ENCODE peak calls at places on chromosome 4, in eight cellular contexts. Z is stimulated activated CD4-positive, alpha-beta T cell treated with anti-CD3 and anti-CD28 coated beads, Interleukin-15, amount 100 ng/mL, for 1 hour; X is nucleus accumbens; P is ecto neural progenitor cell; G is lower lobe of right lung; Y is activated T-cell treated with anti-CD3 and anti-CD28 coated beads for 1 hour; J is tibial nerve; E is MCF 10A. M is an unnamed sample.

GRCh38 chr4:176065365-176066249 is at the start of gene WDR17:
- DNase-seq in Z (peak), J (peak), Y (peak), G (peak), E (peak), P (peak), X (peak), M (peak)

GRCh38 chr4:57661707-57662106 is 551.5 kb upstream of the IGFBP7 start:
- DNase-seq in E (no peak), G (no peak), Z (no peak), X (no peak), J (no peak), Y (no peak), P (no peak), M (no peak)

GRCh38 chr4:68148795-68149685 is 19.4 kb upstream of the TMPRSS11F start:
- DNase-seq in P (no peak), X (no peak), Y (no peak), Z (no peak), E (no peak), G (no peak), J (no peak), M (no peak)

GRCh38 chr4:169272265-169272886 is 1.6 kb upstream of the SH3RF1 start:
- DNase-seq in G (no peak), J (no peak), X (no peak), E (no peak), Y (no peak), P (no peak), Z (no peak), M (no peak)

GRCh38 chr4:41142946-41143720 is 71.2 kb downstream of the APBB2 start:
- DNase-seq in P (no peak), Z (no peak), J (peak), E (peak), Y (no peak), G (no peak), X (no peak), M (peak)

GRCh38 chr4:123889376-123889945 is 492.9 kb downstream of the SPRY1 start:
- DNase-seq in Y (no peak), G (no peak), J (no peak), E (no peak), P (no peak), X (no peak), Z (no peak), M (no peak)

GRCh38 chr4:76882630-76883029 is 15.3 kb downstream of the SOWAHB start:
- DNase-seq in Z (no peak), Y (no peak), J (no peak), P (no peak), G (no peak), E (no peak), X (no peak), M (no peak)

GRCh38 chr4:143411527-143412480 is 75.1 kb downstream of the GAB1 start:
- DNase-seq in P (no peak), Y (no peak), X (peak), Z (no peak), G (no peak), E (peak), J (no peak), M (no peak)

GRCh38 chr4:11497972-11498371 is 69.3 kb upstream of the HS3ST1 start:
- DNase-seq in G (no peak), Y (no peak), P (no peak), Z (no peak), E (no peak), X (no peak), J (no peak), M (no peak)

GRCh38 chr4:78242071-78242470 is 184.9 kb downstream of the FRAS1 start:
- DNase-seq in E (no peak), P (no peak), G (no peak), J (no peak), Y (no peak), X (no peak), Z (no peak), M (no peak)

GRCh38 chr4:82005153-82005552 is 368.6 kb downstream of the HNRNPD start:
- DNase-seq in E (no peak), G (no peak), Z (no peak), Y (no peak), P (no peak), J (no peak), X (no peak), M (no peak)

GRCh38 chr4:19262467-19262866 is 989.2 kb upstream of the SLIT2 start:
- DNase-seq in G (no peak), Y (no peak), X (no peak), P (no peak), Z (no peak), J (no peak), E (no peak), M (no peak)

GRCh38 chr4:176238157-176238608 is 30.8 kb downstream of the ASB5 start:
- DNase-seq in J (no peak), X (no peak), G (no peak), P (no peak), E (peak), Y (no peak), Z (no peak), M (no peak)

GRCh38 chr4:125235971-125236370 is 78.8 kb upstream of the FAT4 start:
- DNase-seq in J (no peak), G (no peak), Y (no peak), Z (no peak), E (no peak), X (no peak), P (no peak), M (no peak)

GRCh38 chr4:165360041-165360782 is 18.6 kb upstream of the CPE start:
- DNase-seq in Y (no peak), E (no peak), J (no peak), G (no peak), Z (no peak), X (no peak), P (no peak), M (no peak)

GRCh38 chr4:145614235-145614615 is 5.0 kb upstream of the MMAA start:
- DNase-seq in P (no peak), E (no peak), Z (no peak), Y (no peak), X (no peak), G (no peak), J (no peak), M (no peak)

GRCh38 chr4:186105721-186106335 is 1.3 kb downstream of the FAM149A start:
- DNase-seq in X (no peak), P (no peak), Y (no peak), J (no peak), G (no peak), E (no peak), Z (no peak), M (no peak)

GRCh38 chr4:6235901-6236625 is 33.6 kb upstream of the WFS1 start:
- DNase-seq in G (no peak), P (no peak), J (no peak), X (no peak), Y (no peak), Z (no peak), E (no peak), M (peak)

GRCh38 chr4:152535236-152535902 is 523 bp downstream of the FBXW7 start:
- DNase-seq in J (no peak), G (peak), X (no peak), E (no peak), P (no peak), Y (peak), Z (no peak), M (no peak)

GRCh38 chr4:77052352-77052751 is 23.4 kb downstream of the CCNI start:
- DNase-seq in E (peak), X (no peak), P (peak), Z (peak), Y (peak), J (no peak), G (no peak), M (no peak)

GRCh38 chr4:16532240-16532990 is 306.1 kb upstream of the TAPT1 start:
- DNase-seq in J (no peak), Z (no peak), G (no peak), E (peak), Y (no peak), X (no peak), P (no peak), M (peak)

M was measured in breast epithelium.